ENCODE peak calls at places on chromosomes 16 and 17, in ten cellular contexts. Z is progenitor cell of endocrine pancreas; A is AG04450; L is dermis microvascular lymphatic vessel endothelial cell; F is upper lobe of right lung; B is GM12878; D is stimulated activated CD8-positive, alpha-beta memory T cell treated with anti-CD3 and anti-CD28 coated beads, Interleukin-7, amount 100 ng/mL, for 1 hour; Q is ACHN; N is globus pallidus; T is Kasumi-1. U is an unnamed sample.

GRCh38 chr16:82404586-82405315 is 222.0 kb upstream of the CDH13 start:
- DNase-seq in Z (no peak), A (no peak), L (no peak), F (no peak), B (no peak), D (no peak), Q (no peak), N (no peak), T (no peak), U (no peak)

GRCh38 chr17:56629450-56630187 is 36.1 kb downstream of the NOG start:
- DNase-seq in Z (no peak), A (peak), L (no peak), F (no peak), B (no peak), D (peak), Q (peak), N (no peak), T (peak), U (no peak)

GRCh38 chr17:76078859-76079576 is at the start of gene ZACN:
- DNase-seq in Z (no peak), A (no peak), L (no peak), F (peak), B (no peak), D (no peak), Q (no peak), N (no peak), T (no peak), U (peak)

GRCh38 chr16:50692999-50693781 is at the start of gene NOD2:
- DNase-seq in Z (no peak), A (no peak), L (peak), F (no peak), B (no peak), D (no peak), Q (peak), N (no peak), T (no peak), U (no peak)

GRCh38 chr16:64019339-64019738 is 1102.5 kb downstream of the CDH11 start:
- DNase-seq in Z (no peak), A (no peak), L (no peak), F (no peak), B (no peak), D (no peak), Q (no peak), N (no peak), T (no peak), U (no peak)

GRCh38 chr16:46673320-46674013 is 15.5 kb downstream of the VPS35 start:
- DNase-seq in Z (peak), A (no peak), L (peak), F (no peak), B (peak), D (no peak), Q (peak), N (peak), T (peak), U (peak)

GRCh38 chr17:82490512-82491195 is 28.9 kb upstream of the FOXK2 start:
- DNase-seq in Z (no peak), A (no peak), L (no peak), F (no peak), B (no peak), D (no peak), Q (no peak), N (no peak), T (no peak), U (peak)

GRCh38 chr17:39573447-39574298 is 34.0 kb downstream of the NEUROD2 start:
- DNase-seq in Z (peak), A (no peak), L (peak), F (peak), B (no peak), D (no peak), Q (peak), N (peak), T (peak), U (peak)

GRCh38 chr16:82848013-82848412 is 221.2 kb downstream of the CDH13 start:
- DNase-seq in Z (no peak), A (no peak), L (no peak), F (no peak), B (no peak), D (no peak), Q (no peak), N (no peak), T (no peak), U (no peak)

GRCh38 chr17:45640141-45640850 is 143.8 kb upstream of the CRHR1 start:
- DNase-seq in Z (peak), A (peak), L (peak), F (peak), B (peak), D (peak), Q (peak), N (peak), T (no peak), U (no peak)

GRCh38 chr17:59810894-59811153 is 81.9 kb downstream of the TUBD1 start:
- DNase-seq in Z (no peak), A (no peak), L (no peak), F (no peak), B (no peak), D (no peak), Q (no peak), N (no peak), T (no peak), U (no peak)

GRCh38 chr16:24683250-24683649 is 46.2 kb upstream of the TNRC6A start:
- DNase-seq in Z (no peak), A (no peak), L (no peak), F (no peak), B (no peak), D (no peak), Q (no peak), N (no peak), T (no peak), U (no peak)

GRCh38 chr17:40107266-40107980 is 7.0 kb upstream of the NR1D1 start:
- DNase-seq in Z (no peak), A (no peak), L (no peak), F (no peak), B (no peak), D (no peak), Q (no peak), N (peak), T (peak), U (no peak)

GRCh38 chr16:87822571-87822970 is 46.7 kb downstream of the SLC7A5 start:
- DNase-seq in Z (no peak), A (no peak), L (no peak), F (no peak), B (no peak), D (no peak), Q (no peak), N (no peak), T (no peak), U (no peak)

GRCh38 chr16:87166321-87166720 is 150.9 kb downstream of the C16orf95 start:
- DNase-seq in Z (no peak), A (no peak), L (no peak), F (no peak), B (no peak), D (no peak), Q (no peak), N (no peak), T (no peak), U (no peak)

GRCh38 chr17:27751166-27751565 is 49.2 kb downstream of the NOS2 start:
- DNase-seq in Z (no peak), A (no peak), L (no peak), F (peak), B (no peak), D (no peak), Q (no peak), N (no peak), T (no peak), U (no peak)

GRCh38 chr16:66485361-66485760 is 58.3 kb downstream of the BEAN1 start:
- DNase-seq in Z (no peak), A (no peak), L (no peak), F (no peak), B (no peak), D (no peak), Q (no peak), N (no peak), T (no peak), U (no peak)

GRCh38 chr17:49193513-49194296 is 16.7 kb downstream of the GNGT2 start:
- DNase-seq in Z (no peak), A (no peak), L (peak), F (no peak), B (peak), D (no peak), Q (peak), N (peak), T (peak), U (peak)

GRCh38 chr16:60230666-60231065 is 1496.5 kb upstream of the GOT2 start:
- DNase-seq in Z (no peak), A (no peak), L (no peak), F (no peak), B (no peak), D (no peak), Q (no peak), N (no peak), T (peak), U (no peak)

GRCh38 chr17:30236807-30237206 is 1.3 kb upstream of the SLC6A4 start:
- DNase-seq in Z (peak), A (no peak), L (peak), F (peak), B (no peak), D (no peak), Q (peak), N (peak), T (peak), U (no peak)

GRCh38 chr16:18839555-18839954 is 38.2 kb upstream of the ARL6IP1 start:
- DNase-seq in Z (no peak), A (no peak), L (no peak), F (no peak), B (no peak), D (no peak), Q (no peak), N (no peak), T (no peak), U (no peak)

GRCh38 chr17:77829871-77830799 is 128.4 kb upstream of the TNRC6C start:
- DNase-seq in Z (no peak), A (peak), L (peak), F (peak), B (no peak), D (no peak), Q (peak), N (no peak), T (peak), U (no peak)

GRCh38 chr17:3885970-3886369 is 6.9 kb downstream of the CAMKK1 start:
- DNase-seq in Z (no peak), A (no peak), L (peak), F (no peak), B (no peak), D (no peak), Q (peak), N (no peak), T (no peak), U (no peak)

GRCh38 chr17:82808921-82809905 is 30.6 kb downstream of the ZNF750 start:
- DNase-seq in Z (no peak), A (no peak), L (no peak), F (no peak), B (no peak), D (no peak), Q (no peak), N (no peak), T (no peak), U (no peak)

U was measured in NCI-H510A treated with DMSO at 0.1 percent for 48 hours.